ENCODE peak calls at places on chromosomes 6 and 20, in five cellular contexts. L is amygdala, E is DMS53, A is ELF-1, W is AML-193. R is an unnamed sample.

GRCh38 chr6:111087106-111087835 is at the start of gene SLC16A10:
- DNase-seq in L (peak), E (peak), A (peak), W (peak), R (peak)

GRCh38 chr6:20564777-20565176 is 30.5 kb downstream of the CDKAL1 start:
- DNase-seq in L (no peak), E (peak), A (no peak), W (no peak), R (peak)

GRCh38 chr20:1718604-1719384 is 61.2 kb upstream of the SIRPG start:
- DNase-seq in L (no peak), E (no peak), A (no peak), W (no peak), R (no peak)

GRCh38 chr6:6749791-6750434 is 161.4 kb downstream of the LY86 start:
- DNase-seq in L (peak), E (peak), A (peak), W (peak), R (peak)

GRCh38 chr20:607476-607875 is 2.6 kb downstream of the TCF15 start:
- DNase-seq in L (no peak), E (no peak), A (no peak), W (no peak), R (no peak)

GRCh38 chr6:11011787-11012234 is 32.3 kb downstream of the ELOVL2 start:
- DNase-seq in L (no peak), E (no peak), A (peak), W (no peak), R (no peak)

GRCh38 chr6:26065952-26066380 is 21.3 kb upstream of the HFE start:
- DNase-seq in L (peak), E (peak), A (peak), W (peak), R (peak)

GRCh38 chr6:153170511-153170910 is 39.4 kb upstream of the RGS17 start:
- DNase-seq in L (no peak), E (peak), A (no peak), W (no peak), R (no peak)

GRCh38 chr6:9523462-9523861 is 891.4 kb downstream of the TFAP2A start:
- DNase-seq in L (no peak), E (no peak), A (no peak), W (no peak), R (no peak)

GRCh38 chr6:158972241-158973233 is 27.5 kb downstream of the RSPH3 start:
- DNase-seq in L (no peak), E (peak), A (no peak), W (peak), R (peak)

GRCh38 chr6:167972193-167972592 is 25.3 kb upstream of the KIF25 start:
- DNase-seq in L (no peak), E (no peak), A (no peak), W (no peak), R (no peak)

GRCh38 chr6:151058021-151058733 is 181.6 kb upstream of the AKAP12 start:
- DNase-seq in L (no peak), E (no peak), A (no peak), W (no peak), R (no peak)

GRCh38 chr6:163782436-163783003 is 368.0 kb downstream of the QKI start:
- DNase-seq in L (no peak), E (no peak), A (peak), W (no peak), R (peak)

GRCh38 chr20:39090881-39091280 is 128.7 kb downstream of the DHX35 start:
- DNase-seq in L (no peak), E (no peak), A (no peak), W (no peak), R (no peak)

GRCh38 chr6:122775975-122776374 is 3.5 kb upstream of the FABP7 start:
- DNase-seq in L (no peak), E (no peak), A (no peak), W (no peak), R (no peak)

GRCh38 chr6:44133003-44133931 is 5.9 kb downstream of the TMEM63B start:
- DNase-seq in L (peak), E (peak), A (peak), W (no peak), R (no peak)